ENCODE peak calls at places on chromosomes 12 and 14, in ten cellular contexts. O is left ventricle myocardium superior, M is OCI-LY7, L is endothelial cell, F is germinal center, R is epithelial cell of esophagus, U is posterior cingulate gyrus, G is SW480, C is heart left ventricle, D is Caki2. Z is an unnamed sample.

GRCh38 chr12:113766880-113767878 is 198.9 kb downstream of the RBM19 start:
- DNase-seq in U (no peak), G (peak), D (peak), C (no peak), R (peak), F (no peak), O (no peak), M (no peak), L (no peak), Z (peak)

GRCh38 chr12:104049278-104050257 is at the start of gene GLT8D2:
- DNase-seq in L (peak), M (no peak), O (peak), U (peak), F (no peak), G (no peak), D (no peak), C (peak), R (peak), Z (no peak)

GRCh38 chr14:92673601-92674000 is 74.8 kb downstream of the LGMN start:
- DNase-seq in F (no peak), L (no peak), U (no peak), C (no peak), D (no peak), O (no peak), G (no peak), M (no peak), R (no peak), Z (no peak)

GRCh38 chr12:124024790-124025189 is 51.8 kb downstream of the ZNF664 start:
- DNase-seq in R (no peak), G (no peak), U (no peak), C (no peak), F (no peak), L (no peak), D (no peak), O (no peak), M (no peak), Z (no peak)

GRCh38 chr12:113070117-113070906 is 13.8 kb downstream of the DTX1 start:
- DNase-seq in O (peak), U (no peak), F (peak), C (peak), L (no peak), M (peak), G (no peak), D (no peak), R (no peak), Z (no peak)

GRCh38 chr14:58977366-58977765 is 211.1 kb upstream of the DAAM1 start:
- DNase-seq in C (no peak), M (no peak), U (no peak), D (no peak), R (peak), L (no peak), G (no peak), O (no peak), F (no peak), Z (no peak)

GRCh38 chr14:104214819-104215218 is 76.4 kb downstream of the KIF26A start:
- DNase-seq in D (no peak), O (no peak), F (no peak), U (no peak), C (no peak), R (no peak), L (no peak), G (no peak), M (no peak), Z (no peak)

GRCh38 chr12:91774471-91774921 is 371.1 kb downstream of the BTG1 start:
- DNase-seq in R (no peak), G (no peak), O (no peak), U (no peak), D (no peak), F (no peak), C (no peak), M (no peak), L (no peak), Z (no peak)

GRCh38 chr12:102342281-102343006 is 137.9 kb downstream of the IGF1 start:
- DNase-seq in C (no peak), L (no peak), U (no peak), M (no peak), D (no peak), R (no peak), G (no peak), F (no peak), O (no peak), Z (no peak)

Z was measured in ACHN.